ENCODE peak calls at places on chromosomes 12 and 14, in eight cellular contexts. A is CD4-positive, alpha-beta T cell; X is left ventricle myocardium superior; D is non-pigmented ciliary epithelial cell; M is activated T-cell treated with anti-CD3 and anti-CD28 coated beads for 1 hour; Q is anterior cingulate cortex; B is ureter; I is activated CD4-positive, alpha-beta T cell treated with anti-CD3 and anti-CD28 coated beads, Interleukin-2, amount 50 U/mL, for 48 hours. U is an unnamed sample.

GRCh38 chr12:93089805-93090569 is 160.9 kb upstream of the EEA1 start:
- DNase-seq in X (no peak), A (no peak), I (no peak), M (no peak), D (peak; percentile 94), Q (no peak), B (no peak), U (no peak)

GRCh38 chr14:95522556-95522955 is 6.1 kb upstream of the SYNE3 start:
- DNase-seq in A (no peak), I (no peak), X (no peak), D (no peak), Q (no peak), B (no peak), M (no peak), U (no peak)

GRCh38 chr12:125113800-125114199 is 48.6 kb downstream of the AACS start:
- DNase-seq in I (no peak), Q (no peak), D (no peak), X (no peak), A (no peak), M (no peak), B (no peak), U (no peak)

GRCh38 chr14:76900406-76901085 is 74.3 kb downstream of the LRRC74A start:
- DNase-seq in D (no peak), I (no peak), M (no peak), Q (no peak), A (no peak), B (no peak), X (no peak), U (no peak)

GRCh38 chr12:131137836-131138637 is 184.3 kb downstream of the ADGRD1 start:
- DNase-seq in M (no peak), I (no peak), D (no peak), X (no peak), A (no peak), Q (no peak), B (no peak), U (no peak)

GRCh38 chr12:93127107-93127560 is 198.0 kb upstream of the EEA1 start:
- DNase-seq in B (no peak), D (no peak), Q (no peak), M (no peak), X (peak; percentile 40), A (no peak), I (no peak), U (no peak)

GRCh38 chr14:93903342-93904184 is 23.6 kb upstream of the FAM181A start:
- DNase-seq in X (no peak), A (no peak), D (no peak), I (peak; percentile 11), B (no peak), M (no peak), Q (no peak), U (no peak)

GRCh38 chr14:69260979-69261605 is 1.1 kb downstream of the GALNT16 start:
- DNase-seq in Q (peak; percentile 23), M (no peak), I (peak; percentile 63), X (peak; percentile 82), D (no peak), B (no peak), A (peak; percentile 5), U (peak; percentile 7)

GRCh38 chr12:107570721-107571120 is 114.9 kb upstream of the PWP1 start:
- DNase-seq in I (no peak), X (no peak), D (no peak), A (no peak), M (no peak), Q (no peak), B (no peak), U (no peak)

GRCh38 chr12:57190037-57190436 is 26.6 kb upstream of the NXPH4 start:
- DNase-seq in X (no peak), D (no peak), B (no peak), Q (peak; percentile 47), M (no peak), I (no peak), A (no peak), U (no peak)

GRCh38 chr14:69573841-69574265 is 818 bp downstream of the CCDC177 start:
- DNase-seq in M (no peak), Q (peak; percentile 59), A (no peak), B (no peak), X (no peak), I (peak; percentile 28), D (no peak), U (no peak)

GRCh38 chr12:54925319-54925718 is 59.2 kb downstream of the TESPA1 start:
- DNase-seq in B (no peak), X (no peak), I (no peak), Q (no peak), A (no peak), M (no peak), D (no peak), U (no peak)

GRCh38 chr14:101634453-101635237 is 73.3 kb downstream of the DIO3 start:
- DNase-seq in Q (no peak), D (no peak), I (no peak), A (no peak), B (no peak), M (no peak), X (no peak), U (no peak)

GRCh38 chr12:115261249-115261648 is 577.3 kb upstream of the TBX3 start:
- DNase-seq in A (no peak), I (no peak), D (no peak), M (no peak), B (no peak), X (no peak), Q (no peak), U (no peak)

GRCh38 chr12:100857418-100857817 is 62.8 kb downstream of the ANO4 start:
- DNase-seq in M (no peak), I (no peak), A (no peak), B (no peak), Q (no peak), D (no peak), X (no peak), U (no peak)

GRCh38 chr12:124371366-124371765 is 76.5 kb downstream of the RFLNA start:
- DNase-seq in D (no peak), B (no peak), M (no peak), Q (no peak), X (no peak), I (no peak), A (no peak), U (no peak)

GRCh38 chr12:132729541-132730320 is 19.1 kb downstream of the PGAM5 start:
- DNase-seq in I (no peak), X (peak; percentile 30), D (no peak), B (no peak), A (no peak), M (no peak), Q (peak; percentile 37), U (no peak)

GRCh38 chr12:123744836-123745235 is 17.3 kb upstream of the DNAH10 start:
- DNase-seq in B (no peak), A (no peak), I (no peak), M (no peak), Q (no peak), D (no peak), X (no peak), U (no peak)

GRCh38 chr14:74255281-74255680 is 16.0 kb downstream of the VSX2 start:
- DNase-seq in Q (no peak), D (no peak), M (no peak), I (no peak), B (no peak), X (no peak), A (no peak), U (no peak)

GRCh38 chr14:32940066-32940651 is 1.5 kb downstream of the NPAS3 start:
- DNase-seq in Q (no peak), A (no peak), I (no peak), B (no peak), D (no peak), X (no peak), M (no peak), U (no peak)

GRCh38 chr12:49400304-49400703 is 33.0 kb downstream of the SPATS2 start:
- DNase-seq in D (no peak), I (no peak), Q (no peak), M (no peak), B (no peak), A (no peak), X (no peak), U (no peak)

GRCh38 chr12:42589465-42590323 is at the start of gene PRICKLE1:
- DNase-seq in D (no peak), B (no peak), Q (peak; percentile 51), X (peak; percentile 73), I (peak; percentile 23), M (no peak), A (no peak), U (no peak)

GRCh38 chr14:67418368-67419174 is 6.6 kb upstream of the PLEK2 start:
- DNase-seq in D (no peak), I (no peak), Q (no peak), A (no peak), M (no peak), B (no peak), X (no peak), U (no peak)

GRCh38 chr12:4567073-4567881 is 5.3 kb downstream of the DYRK4 start:
- DNase-seq in A (no peak), M (no peak), I (no peak), B (no peak), D (no peak), X (no peak), Q (no peak), U (no peak)

U was measured in T follicular helper cell.